ENCODE peak calls at places on chromosomes 5 and 9, in nine cellular contexts. F is endothelial cell; X is activated naive CD8-positive, alpha-beta T cell treated with anti-CD3 and anti-CD28 coated beads, Interleukin-2, amount 50 U/mL, for 24 hours; H is esophagus squamous epithelium; W is CD4-positive, alpha-beta memory T cell; Z is HTR-8/SVneo; J is cerebellum; P is foreskin fibroblast; Y is A673. A is an unnamed sample.

GRCh38 chr9:129113645-129114304 is 2.6 kb downstream of the PTPA start:
- DNase-seq in W (no peak), F (no peak), P (no peak), Y (no peak), H (no peak), Z (no peak), J (no peak), X (no peak), A (no peak)

GRCh38 chr5:33311893-33312292 is 128.9 kb upstream of the TARS1 start:
- DNase-seq in P (peak; percentile 97), X (no peak), W (no peak), H (no peak), J (no peak), Z (peak; percentile 26), F (no peak), Y (no peak), A (no peak)

GRCh38 chr9:97561501-97561900 is 60.0 kb downstream of the TMOD1 start:
- DNase-seq in P (no peak), W (no peak), J (no peak), Z (no peak), X (no peak), Y (no peak), H (no peak), F (no peak), A (no peak)

GRCh38 chr5:18375637-18376036 is 741.4 kb downstream of the TAF11L14 start:
- DNase-seq in H (no peak), Y (no peak), Z (no peak), F (no peak), P (no peak), J (peak; percentile 87), W (no peak), X (no peak), A (no peak)

GRCh38 chr9:31089822-31090221 is 1294.6 kb upstream of the ACO1 start:
- DNase-seq in X (no peak), H (no peak), Z (no peak), Y (no peak), P (no peak), W (no peak), J (no peak), F (no peak), A (no peak)

GRCh38 chr5:164326219-164326618 is 820.8 kb downstream of the MAT2B start:
- DNase-seq in F (no peak), X (no peak), Y (no peak), J (no peak), P (no peak), W (no peak), Z (no peak), H (no peak), A (no peak)

GRCh38 chr5:172428224-172429166 is 25.8 kb downstream of the SH3PXD2B start:
- DNase-seq in J (no peak), H (no peak), F (no peak), W (no peak), P (no peak), Z (no peak), X (no peak), Y (no peak), A (no peak)

GRCh38 chr5:93603191-93603590 is 20.2 kb downstream of the NR2F1 start:
- DNase-seq in P (no peak), W (no peak), F (no peak), Z (no peak), H (no peak), J (no peak), X (no peak), Y (no peak), A (no peak)

GRCh38 chr9:3419892-3420291 is 105.9 kb downstream of the RFX3 start:
- DNase-seq in X (no peak), F (no peak), W (no peak), Y (no peak), J (no peak), P (peak; percentile 13), Z (no peak), H (no peak), A (no peak)

GRCh38 chr9:132977626-132978450 is 656 bp upstream of the GFI1B start:
- DNase-seq in Y (peak; percentile 66), P (peak; percentile 76), J (peak; percentile 56), Z (peak; percentile 69), H (no peak), W (peak; percentile 53), F (peak; percentile 75), X (peak; percentile 74), A (no peak)

A was measured in trophoblast cell.